ENCODE peak calls at places on chromosome 16, in six cellular contexts. U is A549, E is heart right ventricle, A is thoracic aorta, X is neuronal stem cell, I is H9. M is an unnamed sample.

GRCh38 chr16:1163567-1164055 is 10.7 kb downstream of the CACNA1H start:
- DNase-seq in U (no peak), E (no peak), A (no peak), X (no peak), I (peak; percentile 59), M (no peak)

GRCh38 chr16:9258423-9259051 is 167.1 kb downstream of the HAPSTR1 start:
- DNase-seq in U (peak; percentile 54), E (peak; percentile 13), A (no peak), X (peak; percentile 52), I (peak; percentile 76), M (no peak)

GRCh38 chr16:15775209-15775608 is 81.6 kb downstream of the MYH11 start:
- DNase-seq in U (peak; percentile 22), E (no peak), A (no peak), X (no peak), I (no peak), M (no peak)

GRCh38 chr16:87828071-87828971 is 41.0 kb downstream of the SLC7A5 start:
- DNase-seq in U (no peak), E (no peak), A (no peak), X (no peak), I (no peak), M (no peak)

GRCh38 chr16:83964684-83965443 is 3.2 kb upstream of the NECAB2 start:
- DNase-seq in U (no peak), E (no peak), A (no peak), X (no peak), I (no peak), M (no peak)

GRCh38 chr16:88376053-88376834 is 6.5 kb upstream of the ZNF469 start:
- DNase-seq in U (no peak), E (no peak), A (no peak), X (no peak), I (no peak), M (no peak)

GRCh38 chr16:30615358-30616076 is 5.3 kb upstream of the ZNF689 start:
- DNase-seq in U (peak; percentile 80), E (peak; percentile 40), A (no peak), X (peak; percentile 45), I (peak; percentile 93), M (no peak)

GRCh38 chr16:21628196-21628726 is 24.1 kb downstream of the IGSF6 start:
- DNase-seq in U (no peak), E (no peak), A (no peak), X (no peak), I (no peak), M (no peak)

GRCh38 chr16:17305694-17306093 is 165.1 kb downstream of the XYLT1 start:
- DNase-seq in U (no peak), E (no peak), A (no peak), X (no peak), I (no peak), M (no peak)

GRCh38 chr16:19020689-19021088 is 37.0 kb downstream of the TMC7 start:
- DNase-seq in U (no peak), E (no peak), A (no peak), X (no peak), I (no peak), M (no peak)

GRCh38 chr16:85329059-85329812 is 217.0 kb upstream of the CIBAR2 start:
- DNase-seq in U (no peak), E (no peak), A (no peak), X (peak; percentile 92), I (peak; percentile 67), M (no peak)

GRCh38 chr16:69796285-69797118 is 34.4 kb downstream of the WWP2 start:
- DNase-seq in U (peak; percentile 61), E (peak; percentile 40), A (no peak), X (peak; percentile 58), I (peak; percentile 54), M (no peak)

GRCh38 chr16:50245417-50246298 is 20.7 kb upstream of the ADCY7 start:
- DNase-seq in U (peak; percentile 81), E (no peak), A (no peak), X (no peak), I (no peak), M (peak; percentile 16)

GRCh38 chr16:56847173-56847948 is 17.6 kb upstream of the SLC12A3 start:
- DNase-seq in U (no peak), E (no peak), A (no peak), X (no peak), I (no peak), M (no peak)

GRCh38 chr16:4052096-4052495 is 64.1 kb downstream of the ADCY9 start:
- DNase-seq in U (no peak), E (no peak), A (no peak), X (no peak), I (no peak), M (no peak)
- H3K4me1 ChIP-seq in U (peaks cover 19% of the 10 kb centered on the region), E (peaks cover 48% of the 10 kb centered on the region), A (peaks cover 14% of the 10 kb centered on the region), X (peaks cover 12% of the 10 kb centered on the region), I (no peaks in the 10 kb centered on the region), M (no peaks in the 10 kb centered on the region)

DNA sequence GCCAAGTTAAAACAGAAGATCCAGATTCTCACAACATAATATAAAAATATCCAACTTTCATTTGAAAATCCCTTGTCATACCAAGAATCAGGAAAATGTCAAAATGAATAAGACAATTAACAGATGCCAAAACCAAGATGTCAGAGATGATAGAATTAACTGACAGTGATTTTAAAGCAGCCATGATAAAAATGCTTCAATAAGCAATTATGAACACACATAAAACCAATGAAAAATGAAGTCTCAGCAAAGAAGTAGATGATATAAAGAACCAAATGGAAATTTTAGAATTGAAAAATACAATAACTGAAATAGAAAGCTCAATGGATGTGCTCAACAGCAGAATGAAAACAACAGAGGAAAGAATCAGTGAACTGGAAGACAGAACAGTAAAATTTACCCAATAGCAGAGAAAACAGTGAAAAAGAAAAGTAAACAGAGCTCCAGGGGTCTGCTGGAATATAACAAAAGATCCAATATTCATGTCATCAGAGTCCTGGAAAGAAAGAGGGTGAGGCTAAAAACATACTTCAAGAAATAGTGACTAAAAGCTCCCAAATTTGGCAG is 35.1 kb downstream of the SHCBP1 start:
- DNase-seq in U (no peak), E (no peak), A (no peak), X (no peak), I (no peak), M (no peak)
- H3K4me1 ChIP-seq in U (no peaks in the 10 kb centered on the region), E (no peaks in the 10 kb centered on the region), A (no peaks in the 10 kb centered on the region), X (no peaks in the 10 kb centered on the region), I (no peaks in the 10 kb centered on the region), M (no peaks in the 10 kb centered on the region)

DNA sequence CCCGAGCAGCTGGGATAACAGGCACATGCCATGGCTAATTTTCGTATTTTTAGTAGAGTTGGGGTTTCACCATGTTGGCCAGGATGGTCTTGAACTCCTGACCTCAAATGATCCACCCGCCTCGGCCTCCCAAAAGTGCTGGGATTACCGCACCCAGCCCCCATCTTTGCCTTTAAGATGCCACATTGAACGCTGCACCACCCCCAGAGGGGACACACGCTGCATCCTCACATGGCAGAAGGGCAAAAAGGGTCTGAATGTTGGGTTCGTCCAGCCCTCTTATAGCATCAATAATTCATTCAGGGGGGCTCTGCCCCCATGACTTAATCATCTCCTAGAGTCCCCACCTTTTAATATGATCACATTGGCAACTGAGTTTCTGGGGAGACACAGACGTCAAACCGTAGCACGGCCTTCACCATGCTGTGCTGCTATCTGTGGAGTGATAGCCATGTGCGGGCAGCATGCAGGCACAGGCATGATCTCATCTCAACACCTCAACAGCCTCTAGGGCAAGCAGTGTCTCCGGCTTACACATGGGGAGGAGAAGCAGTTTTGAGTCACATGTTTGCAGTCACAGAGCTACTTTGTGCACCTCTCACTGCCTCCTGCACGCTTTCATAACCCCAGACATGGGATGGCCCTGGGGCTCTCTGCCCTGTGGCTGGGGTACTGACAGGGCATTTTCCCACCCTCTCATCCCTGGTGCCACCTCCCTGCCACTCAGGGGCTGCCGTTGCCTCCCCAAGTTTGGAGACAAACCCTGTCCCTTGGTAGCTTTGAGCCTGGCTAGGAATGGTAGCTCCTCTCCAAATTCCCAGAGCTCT is 30.0 kb downstream of the IL21R start:
- DNase-seq in U (no peak), E (peak; percentile 1), A (no peak), X (no peak), I (peak; percentile 15), M (no peak)
- H3K4me1 ChIP-seq in U (no peaks in the 10 kb centered on the region), E (no peaks in the 10 kb centered on the region), A (no peaks in the 10 kb centered on the region), X (no peaks in the 10 kb centered on the region), I (no peaks in the 10 kb centered on the region), M (no peaks in the 10 kb centered on the region)

DNA sequence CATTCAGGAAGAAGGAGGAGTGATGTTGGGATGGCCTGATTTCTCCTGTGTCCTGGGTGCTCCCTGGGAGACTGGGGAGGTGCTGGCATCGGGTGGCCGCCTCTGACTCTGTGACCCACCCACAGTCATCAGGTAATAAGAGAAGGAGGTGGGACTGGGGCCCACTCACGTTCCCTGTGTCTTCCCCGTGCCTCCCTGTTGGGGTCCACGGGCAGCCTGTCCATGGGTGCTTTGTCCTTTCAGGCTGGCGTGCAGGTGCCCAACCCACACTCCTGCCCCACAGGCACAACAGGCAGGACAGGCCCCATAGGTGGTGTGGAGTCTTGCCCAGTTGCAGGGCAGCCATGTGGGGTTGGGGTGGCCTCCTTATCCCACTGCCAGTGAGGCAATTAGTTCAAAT is 4.0 kb downstream of the DEF8 start:
- DNase-seq in U (no peak), E (no peak), A (no peak), X (no peak), I (no peak), M (no peak)
- H3K4me1 ChIP-seq in U (peaks cover 9% of the 10 kb centered on the region), E (peaks cover 18% of the 10 kb centered on the region), A (peaks cover 6% of the 10 kb centered on the region), X (peaks cover 5% of the 10 kb centered on the region), I (no peaks in the 10 kb centered on the region), M (peaks cover 3% of the 10 kb centered on the region)

DNA sequence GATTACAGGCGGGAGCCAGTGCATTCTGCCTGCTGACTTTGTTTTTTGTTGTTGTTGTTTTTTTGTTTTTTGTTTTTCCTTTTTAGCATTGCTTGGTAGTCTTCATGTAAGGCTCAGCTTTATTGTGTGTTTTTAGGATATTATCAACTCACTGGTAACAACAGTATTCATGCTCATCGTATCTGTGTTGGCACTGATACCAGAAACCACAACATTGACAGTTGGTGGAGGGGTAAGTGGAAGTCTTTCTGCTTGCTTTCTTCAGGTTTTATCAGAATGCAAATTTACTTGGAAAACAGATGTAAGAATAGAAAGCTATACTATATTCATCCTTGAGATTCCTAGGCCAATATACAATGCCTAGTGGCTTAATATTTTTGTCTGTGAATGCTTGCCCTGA is 3.3 kb upstream of the CMTM1 start:
- DNase-seq in U (no peak), E (no peak), A (no peak), X (no peak), I (no peak), M (no peak)
- H3K4me1 ChIP-seq in U (no peaks in the 10 kb centered on the region), E (no peaks in the 10 kb centered on the region), A (no peaks in the 10 kb centered on the region), X (no peaks in the 10 kb centered on the region), I (no peaks in the 10 kb centered on the region), M (no peaks in the 10 kb centered on the region)

GRCh38 chr16:57893217-57893558 is 77.7 kb downstream of the CNGB1 start:
- DNase-seq in U (no peak), E (no peak), A (no peak), X (no peak), I (no peak), M (no peak)
- H3K4me1 ChIP-seq in U (peaks cover 65% of the 10 kb centered on the region), E (peaks cover 3% of the 10 kb centered on the region), A (no peaks in the 10 kb centered on the region), X (peaks cover 2% of the 10 kb centered on the region), I (peaks cover 3% of the 10 kb centered on the region), M (no peaks in the 10 kb centered on the region)

GRCh38 chr16:11315499-11315898 is 29.8 kb upstream of the RMI2 start:
- DNase-seq in U (no peak), E (no peak), A (no peak), X (peak; percentile 82), I (peak; percentile 98), M (no peak)
- H3K4me1 ChIP-seq in U (peaks cover 27% of the 10 kb centered on the region), E (peaks cover 5% of the 10 kb centered on the region), A (no peaks in the 10 kb centered on the region), X (peaks cover 33% of the 10 kb centered on the region), I (peaks cover 6% of the 10 kb centered on the region), M (no peaks in the 10 kb centered on the region)

GRCh38 chr16:75111514-75112280 is 4.9 kb downstream of the LDHD start:
- DNase-seq in U (no peak), E (peak; percentile 66), A (no peak), X (no peak), I (peak; percentile 35), M (no peak)
- H3K4me1 ChIP-seq in U (peaks cover 47% of the 10 kb centered on the region), E (peaks cover 84% of the 10 kb centered on the region), A (peaks cover 31% of the 10 kb centered on the region), X (peaks cover 13% of the 10 kb centered on the region), I (peaks cover 6% of the 10 kb centered on the region), M (peaks cover 34% of the 10 kb centered on the region)